ENCODE peak calls at places on chromosome 1, in seven cellular contexts. One of them, this sample, is unnamed. For H3K27me3, the result is how much of the 10 kb centered on the place peaks cover.

GRCh38 chr1:222732216-222733159 is 4.5 kb upstream of the FAM177B start:
- DNase-seq in SJSA1: no peak
- DNase-seq in heart right ventricle: no peak
- DNase-seq in tibial artery: no peak
- DNase-seq in tibial nerve: no peak
- DNase-seq in cardiac muscle cell: no peak
- DNase-seq in neuronal stem cell: no peak
- DNase-seq in this sample: no peak

GRCh38 chr1:20978413-20978812 is 191.3 kb upstream of the HP1BP3 start:
- DNase-seq in SJSA1: no peak
- DNase-seq in heart right ventricle: no peak
- DNase-seq in tibial artery: no peak
- DNase-seq in tibial nerve: no peak
- DNase-seq in cardiac muscle cell: peak
- DNase-seq in neuronal stem cell: no peak
- DNase-seq in this sample: no peak

GRCh38 chr1:8118031-8118451 is 91.9 kb upstream of the ERRFI1 start:
- DNase-seq in SJSA1: peak
- DNase-seq in heart right ventricle: no peak
- DNase-seq in tibial artery: no peak
- DNase-seq in tibial nerve: no peak
- DNase-seq in cardiac muscle cell: no peak
- DNase-seq in neuronal stem cell: no peak
- DNase-seq in this sample: no peak

GRCh38 chr1:6724517-6725141 is 23.0 kb upstream of the DNAJC11 start:
- DNase-seq in SJSA1: peak
- DNase-seq in heart right ventricle: no peak
- DNase-seq in tibial artery: no peak
- DNase-seq in tibial nerve: no peak
- DNase-seq in cardiac muscle cell: peak
- DNase-seq in neuronal stem cell: no peak
- DNase-seq in this sample: no peak

GRCh38 chr1:204384636-204385354 is 25.1 kb upstream of the PLEKHA6 start:
- DNase-seq in SJSA1: no peak
- DNase-seq in heart right ventricle: peak
- DNase-seq in tibial artery: peak
- DNase-seq in tibial nerve: no peak
- DNase-seq in cardiac muscle cell: peak
- DNase-seq in neuronal stem cell: no peak
- DNase-seq in this sample: no peak

GRCh38 chr1:95451054-95451453 is 217.0 kb downstream of the RWDD3 start:
- DNase-seq in SJSA1: no peak
- DNase-seq in heart right ventricle: no peak
- DNase-seq in tibial artery: no peak
- DNase-seq in tibial nerve: no peak
- DNase-seq in cardiac muscle cell: no peak
- DNase-seq in neuronal stem cell: no peak
- DNase-seq in this sample: no peak

GRCh38 chr1:162562452-162562828 is 918 bp downstream of the UAP1 start:
- DNase-seq in SJSA1: peak
- DNase-seq in heart right ventricle: no peak
- DNase-seq in tibial artery: no peak
- DNase-seq in tibial nerve: no peak
- DNase-seq in cardiac muscle cell: peak
- DNase-seq in neuronal stem cell: no peak
- DNase-seq in this sample: no peak

GRCh38 chr1:168229893-168230292 is 4.1 kb downstream of the SFT2D2 start:
- DNase-seq in SJSA1: no peak
- DNase-seq in heart right ventricle: no peak
- DNase-seq in tibial artery: no peak
- DNase-seq in tibial nerve: no peak
- DNase-seq in cardiac muscle cell: no peak
- DNase-seq in neuronal stem cell: no peak
- DNase-seq in this sample: no peak

GRCh38 chr1:45297604-45298356 is 28.9 kb upstream of the HPDL start:
- DNase-seq in SJSA1: no peak
- DNase-seq in heart right ventricle: no peak
- DNase-seq in tibial artery: no peak
- DNase-seq in tibial nerve: no peak
- DNase-seq in cardiac muscle cell: no peak
- DNase-seq in neuronal stem cell: no peak
- DNase-seq in this sample: no peak

DNA sequence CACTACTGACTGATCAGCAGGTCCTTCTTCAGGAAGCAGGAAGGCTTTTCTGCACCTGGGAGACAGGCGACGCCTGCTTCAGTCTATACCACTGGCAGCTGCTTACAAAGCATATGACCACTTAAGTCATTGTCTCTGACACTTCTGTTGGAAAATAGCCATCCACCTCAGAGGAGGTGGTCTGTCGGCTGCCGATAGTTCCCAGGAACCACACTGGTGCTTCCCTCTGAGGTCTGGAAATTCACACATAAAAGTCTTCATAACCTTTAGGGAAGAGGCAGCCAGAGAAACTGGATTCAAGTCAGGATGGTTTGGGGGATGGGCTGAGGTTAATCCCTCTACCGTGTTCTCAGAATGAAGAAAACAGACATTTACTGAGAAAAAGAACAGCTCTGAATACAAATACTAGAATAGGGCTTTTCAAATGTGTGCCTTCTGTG is 15.6 kb upstream of the SRP9 start:
- DNase-seq in SJSA1: no peak
- DNase-seq in heart right ventricle: no peak
- DNase-seq in tibial artery: no peak
- DNase-seq in tibial nerve: no peak
- DNase-seq in cardiac muscle cell: no peak
- DNase-seq in neuronal stem cell: no peak
- DNase-seq in this sample: no peak
- H3K27me3 ChIP-seq in SJSA1: under half
- H3K27me3 ChIP-seq in heart right ventricle: under half
- H3K27me3 ChIP-seq in tibial artery: under half
- H3K27me3 ChIP-seq in tibial nerve: under half
- H3K27me3 ChIP-seq in cardiac muscle cell: under half
- H3K27me3 ChIP-seq in neuronal stem cell: under half
- H3K27me3 ChIP-seq in this sample: under half

DNA sequence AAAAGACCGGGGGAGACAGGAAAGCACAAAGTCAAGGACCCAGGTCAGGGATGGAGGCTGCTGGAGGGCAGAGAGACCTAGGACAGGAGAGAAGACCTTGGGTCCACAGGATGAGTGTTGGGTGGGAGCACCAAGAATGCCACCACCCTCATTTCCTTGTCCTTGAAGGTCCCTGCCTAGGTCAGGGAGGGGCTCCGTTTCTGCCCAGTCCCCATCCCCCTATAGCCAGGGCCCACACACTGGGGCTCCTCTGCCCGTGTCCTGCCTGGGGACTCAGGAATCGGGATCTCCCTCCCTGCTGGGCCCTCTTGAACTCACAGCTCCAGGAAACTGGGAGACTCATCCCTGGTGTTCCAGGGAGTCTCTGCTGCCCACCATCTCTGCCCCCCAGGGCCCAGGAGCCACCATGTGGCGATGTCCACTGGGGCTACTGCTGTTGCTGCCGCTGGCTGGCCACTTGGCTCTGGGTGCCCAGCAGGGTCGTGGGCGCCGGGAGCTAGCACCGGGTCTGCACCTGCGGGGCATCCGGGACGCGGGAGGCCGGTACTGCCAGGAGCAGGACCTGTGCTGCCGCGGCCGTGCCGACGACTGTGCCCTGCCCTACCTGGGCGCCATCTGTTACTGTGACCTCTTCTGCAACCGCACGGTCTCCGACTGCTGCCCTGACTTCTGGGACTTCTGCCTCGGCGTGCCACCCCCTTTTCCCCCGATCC is 584 bp downstream of the TINAGL1 start:
- DNase-seq in SJSA1: no peak
- DNase-seq in heart right ventricle: no peak
- DNase-seq in tibial artery: no peak
- DNase-seq in tibial nerve: no peak
- DNase-seq in cardiac muscle cell: no peak
- DNase-seq in neuronal stem cell: no peak
- DNase-seq in this sample: no peak
- H3K4me3 ChIP-seq in SJSA1: peak
- H3K4me3 ChIP-seq in heart right ventricle: peak
- H3K4me3 ChIP-seq in tibial artery: peak
- H3K4me3 ChIP-seq in tibial nerve: peak
- H3K4me3 ChIP-seq in cardiac muscle cell: no peak
- H3K4me3 ChIP-seq in neuronal stem cell: no peak
- H3K4me3 ChIP-seq in this sample: peak

GRCh38 chr1:202268032-202268431 is 73.7 kb downstream of the UBE2T start:
- DNase-seq in SJSA1: no peak
- DNase-seq in heart right ventricle: no peak
- DNase-seq in tibial artery: peak
- DNase-seq in tibial nerve: no peak
- DNase-seq in cardiac muscle cell: no peak
- DNase-seq in neuronal stem cell: no peak
- DNase-seq in this sample: no peak

GRCh38 chr1:202272446-202272845 is 69.3 kb downstream of the UBE2T start:
- DNase-seq in SJSA1: no peak
- DNase-seq in heart right ventricle: no peak
- DNase-seq in tibial artery: no peak
- DNase-seq in tibial nerve: no peak
- DNase-seq in cardiac muscle cell: no peak
- DNase-seq in neuronal stem cell: no peak
- DNase-seq in this sample: no peak

GRCh38 chr1:202268817-202269216 is 72.9 kb downstream of the UBE2T start:
- DNase-seq in SJSA1: no peak
- DNase-seq in heart right ventricle: no peak
- DNase-seq in tibial artery: peak
- DNase-seq in tibial nerve: no peak
- DNase-seq in cardiac muscle cell: no peak
- DNase-seq in neuronal stem cell: no peak
- DNase-seq in this sample: no peak

GRCh38 chr1:202274611-202275010 is 67.1 kb downstream of the UBE2T start:
- DNase-seq in SJSA1: peak
- DNase-seq in heart right ventricle: no peak
- DNase-seq in tibial artery: no peak
- DNase-seq in tibial nerve: no peak
- DNase-seq in cardiac muscle cell: peak
- DNase-seq in neuronal stem cell: no peak
- DNase-seq in this sample: no peak

DNA sequence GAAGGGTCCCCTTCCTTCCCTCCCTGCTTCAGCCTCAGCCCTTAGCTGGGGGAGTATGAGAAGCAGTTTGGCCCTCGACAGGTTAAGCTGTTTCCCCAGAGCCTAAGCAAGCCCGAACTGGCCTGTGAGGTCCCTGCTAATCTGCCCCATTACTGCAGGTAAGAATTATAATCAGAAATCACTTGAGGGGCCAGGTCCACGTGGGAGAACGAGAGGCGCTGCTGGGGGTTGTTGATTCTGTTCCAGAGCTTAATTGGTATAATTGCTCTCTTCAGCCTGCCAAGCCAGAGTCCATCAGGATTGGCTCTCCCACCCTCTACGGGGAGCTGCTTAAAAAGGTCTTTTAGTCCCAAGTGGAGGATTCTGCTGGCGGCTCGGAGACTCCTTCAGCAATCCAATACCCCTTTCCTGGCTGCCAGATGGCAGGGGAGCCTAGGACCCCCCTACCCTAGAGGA is 70.8 kb downstream of the UBE2T start:
- DNase-seq in SJSA1: no peak
- DNase-seq in heart right ventricle: no peak
- DNase-seq in tibial artery: no peak
- DNase-seq in tibial nerve: no peak
- DNase-seq in cardiac muscle cell: no peak
- DNase-seq in neuronal stem cell: no peak
- DNase-seq in this sample: no peak
- H3K27ac ChIP-seq in SJSA1: no peak
- H3K27ac ChIP-seq in heart right ventricle: no peak
- H3K27ac ChIP-seq in tibial artery: no peak
- H3K27ac ChIP-seq in tibial nerve: no peak
- H3K27ac ChIP-seq in cardiac muscle cell: no peak
- H3K27ac ChIP-seq in neuronal stem cell: no peak
- H3K27ac ChIP-seq in this sample: no peak

GRCh38 chr1:29428997-29429396 is 192.7 kb downstream of the PTPRU start:
- DNase-seq in SJSA1: no peak
- DNase-seq in heart right ventricle: no peak
- DNase-seq in tibial artery: no peak
- DNase-seq in tibial nerve: no peak
- DNase-seq in cardiac muscle cell: no peak
- DNase-seq in neuronal stem cell: no peak
- DNase-seq in this sample: no peak
- H3K27me3 ChIP-seq in SJSA1: under half
- H3K27me3 ChIP-seq in heart right ventricle: under half
- H3K27me3 ChIP-seq in tibial artery: under half
- H3K27me3 ChIP-seq in tibial nerve: under half
- H3K27me3 ChIP-seq in cardiac muscle cell: under half
- H3K27me3 ChIP-seq in neuronal stem cell: under half
- H3K27me3 ChIP-seq in this sample: under half

GRCh38 chr1:159918918-159919195 is 6.5 kb downstream of the TAGLN2 start:
- DNase-seq in SJSA1: no peak
- DNase-seq in heart right ventricle: no peak
- DNase-seq in tibial artery: no peak
- DNase-seq in tibial nerve: no peak
- DNase-seq in cardiac muscle cell: no peak
- DNase-seq in neuronal stem cell: no peak
- DNase-seq in this sample: no peak
- H3K4me3 ChIP-seq in SJSA1: no peak
- H3K4me3 ChIP-seq in heart right ventricle: no peak
- H3K4me3 ChIP-seq in tibial artery: no peak
- H3K4me3 ChIP-seq in tibial nerve: no peak
- H3K4me3 ChIP-seq in cardiac muscle cell: no peak
- H3K4me3 ChIP-seq in neuronal stem cell: no peak
- H3K4me3 ChIP-seq in this sample: no peak

GRCh38 chr1:63967901-63968300 is 194.1 kb downstream of the ROR1 start:
- DNase-seq in SJSA1: no peak
- DNase-seq in heart right ventricle: no peak
- DNase-seq in tibial artery: no peak
- DNase-seq in tibial nerve: no peak
- DNase-seq in cardiac muscle cell: no peak
- DNase-seq in neuronal stem cell: no peak
- DNase-seq in this sample: no peak
- H3K27ac ChIP-seq in SJSA1: no peak
- H3K27ac ChIP-seq in heart right ventricle: no peak
- H3K27ac ChIP-seq in tibial artery: no peak
- H3K27ac ChIP-seq in tibial nerve: no peak
- H3K27ac ChIP-seq in cardiac muscle cell: no peak
- H3K27ac ChIP-seq in neuronal stem cell: no peak
- H3K27ac ChIP-seq in this sample: no peak

DNA sequence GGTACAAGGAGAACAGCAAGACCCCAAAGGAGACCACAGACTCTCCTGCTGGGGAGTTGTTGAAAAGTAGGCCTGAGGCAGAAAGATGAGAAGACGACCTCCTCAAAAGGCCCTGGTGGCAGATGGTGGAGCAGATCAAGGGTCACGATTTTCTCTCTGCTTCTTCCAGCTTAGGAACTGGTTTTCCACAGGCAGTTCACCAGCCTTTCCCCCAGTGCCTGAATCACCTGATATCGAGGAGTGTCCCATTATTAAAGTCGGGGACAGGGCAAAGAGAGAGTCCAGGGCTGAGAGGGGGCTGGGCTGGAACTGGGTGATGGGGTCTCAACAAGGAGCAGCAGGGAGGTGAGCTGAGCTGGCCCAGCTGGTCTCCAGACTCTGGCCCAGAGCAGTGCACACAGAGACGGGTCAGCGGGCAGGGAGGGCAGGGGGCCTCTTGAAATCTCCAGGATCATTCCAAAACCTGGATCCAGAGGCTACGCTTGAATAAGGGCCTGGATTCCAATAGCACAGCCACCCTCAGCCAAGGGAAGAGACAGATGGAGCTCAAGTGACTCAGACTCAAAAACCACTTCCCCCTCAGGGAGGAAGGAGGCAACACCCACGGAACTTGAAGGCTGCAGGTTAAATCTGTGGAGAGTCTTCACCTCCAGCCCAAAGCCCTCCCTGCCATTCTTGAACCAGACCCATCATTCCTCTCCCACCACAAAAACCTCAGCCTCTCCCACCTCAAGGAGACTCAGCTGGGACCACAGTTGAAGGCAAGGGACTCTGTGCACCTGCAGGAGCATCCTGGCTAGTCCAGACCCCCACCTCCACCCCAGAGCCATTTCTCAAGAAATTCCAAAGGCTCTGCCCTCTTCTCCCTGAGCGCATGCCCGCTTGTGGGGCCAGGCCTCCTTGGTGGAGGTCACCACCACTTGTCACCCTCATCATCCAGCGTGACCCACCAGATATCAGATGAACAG is at the start of gene S100A5:
- DNase-seq in SJSA1: no peak
- DNase-seq in heart right ventricle: no peak
- DNase-seq in tibial artery: no peak
- DNase-seq in tibial nerve: no peak
- DNase-seq in cardiac muscle cell: peak
- DNase-seq in neuronal stem cell: no peak
- DNase-seq in this sample: no peak
- H3K27me3 ChIP-seq in SJSA1: under half
- H3K27me3 ChIP-seq in heart right ventricle: under half
- H3K27me3 ChIP-seq in tibial artery: under half
- H3K27me3 ChIP-seq in tibial nerve: under half
- H3K27me3 ChIP-seq in cardiac muscle cell: under half
- H3K27me3 ChIP-seq in neuronal stem cell: under half
- H3K27me3 ChIP-seq in this sample: under half